ENCODE peak calls at places on chromosomes 13 and 19, in eight cellular contexts. X is ovary; I is HTR-8/SVneo; C is iris pigment epithelial cell; V is body of pancreas; T is activated CD8-positive, alpha-beta memory T cell treated with anti-CD3 and anti-CD28 coated beads for 4 hours; B is substantia nigra; Y is fibroblast of the conjunctiva. N is an unnamed sample.

GRCh38 chr13:71577127-71577526 is 289.9 kb downstream of the DACH1 start:
- DNase-seq in X (no peak), I (peak), C (peak), V (no peak), T (no peak), B (no peak), Y (no peak), N (no peak)

GRCh38 chr13:99085139-99085845 is 107.4 kb upstream of the DOCK9 start:
- DNase-seq in X (peak), I (no peak), C (no peak), V (peak), T (no peak), B (no peak), Y (no peak), N (no peak)

GRCh38 chr19:39407644-39408391 is 1.2 kb downstream of the ZFP36 start:
- DNase-seq in X (peak), I (no peak), C (peak), V (peak), T (no peak), B (no peak), Y (no peak), N (no peak)

GRCh38 chr13:49225358-49226042 is 5.4 kb downstream of the MLNR start:
- DNase-seq in X (no peak), I (no peak), C (peak), V (peak), T (no peak), B (no peak), Y (no peak), N (no peak)

GRCh38 chr13:77545626-77546412 is 10.3 kb downstream of the SCEL start:
- DNase-seq in X (no peak), I (no peak), C (no peak), V (no peak), T (no peak), B (no peak), Y (no peak), N (no peak)

GRCh38 chr13:80214521-80214941 is 126.4 kb downstream of the SPRY2 start:
- DNase-seq in X (no peak), I (no peak), C (peak), V (no peak), T (no peak), B (no peak), Y (peak), N (no peak)

GRCh38 chr19:54928299-54928698 is 19.0 kb downstream of the NLRP7 start:
- DNase-seq in X (no peak), I (no peak), C (peak), V (no peak), T (no peak), B (no peak), Y (no peak), N (no peak)

GRCh38 chr19:58067240-58067912 is 8.3 kb downstream of the ZNF135 start:
- DNase-seq in X (no peak), I (no peak), C (peak), V (no peak), T (no peak), B (no peak), Y (no peak), N (no peak)

GRCh38 chr19:13841339-13842293 is 35.3 kb upstream of the NANOS3 start:
- DNase-seq in X (peak), I (no peak), C (no peak), V (peak), T (no peak), B (no peak), Y (no peak), N (no peak)

GRCh38 chr13:22061806-22062391 is 391.0 kb downstream of the FGF9 start:
- DNase-seq in X (no peak), I (no peak), C (no peak), V (no peak), T (no peak), B (no peak), Y (no peak), N (no peak)

GRCh38 chr13:112348642-112349345 is 27.4 kb upstream of the SPACA7 start:
- DNase-seq in X (no peak), I (no peak), C (no peak), V (no peak), T (no peak), B (no peak), Y (no peak), N (no peak)

GRCh38 chr19:46378268-46378667 is 31.4 kb downstream of the PPP5C start:
- DNase-seq in X (no peak), I (no peak), C (peak), V (no peak), T (no peak), B (no peak), Y (peak), N (peak)

GRCh38 chr19:13008926-13009787 is 13.9 kb downstream of the NFIX start:
- DNase-seq in X (peak), I (no peak), C (no peak), V (no peak), T (no peak), B (no peak), Y (no peak), N (no peak)

GRCh38 chr13:99805361-99805760 is 166.2 kb downstream of the ZIC5 start:
- DNase-seq in X (no peak), I (no peak), C (no peak), V (no peak), T (no peak), B (no peak), Y (no peak), N (no peak)

GRCh38 chr19:10838377-10838776 is 2.4 kb upstream of the TMED1 start:
- DNase-seq in X (no peak), I (no peak), C (no peak), V (no peak), T (no peak), B (no peak), Y (no peak), N (no peak)

GRCh38 chr19:18743281-18743825 is 47.8 kb downstream of the COMP start:
- DNase-seq in X (peak), I (no peak), C (peak), V (peak), T (no peak), B (no peak), Y (no peak), N (no peak)

N was measured in midbrain.